ENCODE peak calls at places on chromosomes 16 and 17, in nine cellular contexts. D, S, W, V, J, K, R, X and M are unnamed samples.

GRCh38 chr16:8729779-8730334 is 55.4 kb downstream of the ABAT start:
- DNase-seq in D (no peak), S (no peak), W (no peak), V (peak; percentile 17), J (no peak), K (no peak), R (no peak), X (no peak), M (no peak)

GRCh38 chr17:82351713-82352488 is 7.1 kb upstream of the TEX19 start:
- DNase-seq in D (peak; percentile 99), S (peak; percentile 76), W (peak; percentile 87), V (peak; percentile 82), J (peak; percentile 93), K (peak; percentile 93), R (peak; percentile 86), X (peak; percentile 64), M (peak; percentile 90)

GRCh38 chr16:57911711-57912110 is 59.2 kb downstream of the CNGB1 start:
- DNase-seq in D (no peak), S (no peak), W (no peak), V (no peak), J (no peak), K (no peak), R (no peak), X (no peak), M (no peak)

GRCh38 chr17:3935140-3935542 is 18.9 kb upstream of the P2RX1 start:
- DNase-seq in D (peak; percentile 96), S (peak; percentile 45), W (peak; percentile 71), V (peak; percentile 78), J (peak; percentile 89), K (peak; percentile 78), R (no peak), X (no peak), M (peak; percentile 53)

GRCh38 chr16:3584412-3584811 is 7.2 kb upstream of the NLRC3 start:
- DNase-seq in D (no peak), S (no peak), W (no peak), V (no peak), J (no peak), K (no peak), R (no peak), X (no peak), M (no peak)

GRCh38 chr17:17811381-17812210 is 25.2 kb downstream of the SREBF1 start:
- DNase-seq in D (peak; percentile 91), S (no peak), W (no peak), V (peak; percentile 74), J (no peak), K (no peak), R (no peak), X (no peak), M (no peak)

GRCh38 chr16:57380671-57381462 is 8.6 kb downstream of the CX3CL1 start:
- DNase-seq in D (no peak), S (peak; percentile 3), W (peak; percentile 8), V (no peak), J (no peak), K (peak; percentile 50), R (no peak), X (no peak), M (no peak)

GRCh38 chr17:15377608-15378007 is 36.2 kb upstream of the TEKT3 start:
- DNase-seq in D (peak; percentile 16), S (peak; percentile 73), W (peak; percentile 40), V (no peak), J (no peak), K (peak; percentile 14), R (no peak), X (no peak), M (no peak)

GRCh38 chr17:82943751-82944150 is 103.9 kb upstream of the ZNF750 start:
- DNase-seq in D (no peak), S (no peak), W (no peak), V (no peak), J (peak; percentile 22), K (no peak), R (no peak), X (no peak), M (no peak)

GRCh38 chr17:75872434-75873351 is 5.7 kb downstream of the TRIM47 start:
- DNase-seq in D (peak; percentile 76), S (peak; percentile 73), W (peak; percentile 86), V (peak; percentile 75), J (peak; percentile 93), K (peak; percentile 93), R (peak; percentile 89), X (peak; percentile 59), M (no peak)

GRCh38 chr17:35539659-35540026 is 2.2 kb upstream of the SLFN12L start:
- DNase-seq in D (no peak), S (no peak), W (no peak), V (no peak), J (no peak), K (no peak), R (no peak), X (no peak), M (no peak)
- TF ChIP-seq CTCF in D (no peak), S (peak; percentile 56), W (no peak), V (no peak), J (no peak), K (no peak), R (no peak), X (no peak), M (peak; percentile 51)

GRCh38 chr17:73571524-73572130 is 72.6 kb downstream of the SDK2 start:
- DNase-seq in D (no peak), S (no peak), W (no peak), V (no peak), J (no peak), K (no peak), R (no peak), X (no peak), M (no peak)

GRCh38 chr17:73568934-73569333 is 75.3 kb downstream of the SDK2 start:
- DNase-seq in D (no peak), S (no peak), W (no peak), V (no peak), J (no peak), K (no peak), R (no peak), X (no peak), M (no peak)

GRCh38 chr17:73566905-73567782 is 77.1 kb downstream of the SDK2 start:
- DNase-seq in D (peak; percentile 87), S (no peak), W (no peak), V (no peak), J (no peak), K (no peak), R (no peak), X (no peak), M (no peak)

GRCh38 chr17:73564856-73565255 is 79.4 kb downstream of the SDK2 start:
- DNase-seq in D (no peak), S (no peak), W (no peak), V (no peak), J (no peak), K (no peak), R (no peak), X (no peak), M (no peak)

DNA sequence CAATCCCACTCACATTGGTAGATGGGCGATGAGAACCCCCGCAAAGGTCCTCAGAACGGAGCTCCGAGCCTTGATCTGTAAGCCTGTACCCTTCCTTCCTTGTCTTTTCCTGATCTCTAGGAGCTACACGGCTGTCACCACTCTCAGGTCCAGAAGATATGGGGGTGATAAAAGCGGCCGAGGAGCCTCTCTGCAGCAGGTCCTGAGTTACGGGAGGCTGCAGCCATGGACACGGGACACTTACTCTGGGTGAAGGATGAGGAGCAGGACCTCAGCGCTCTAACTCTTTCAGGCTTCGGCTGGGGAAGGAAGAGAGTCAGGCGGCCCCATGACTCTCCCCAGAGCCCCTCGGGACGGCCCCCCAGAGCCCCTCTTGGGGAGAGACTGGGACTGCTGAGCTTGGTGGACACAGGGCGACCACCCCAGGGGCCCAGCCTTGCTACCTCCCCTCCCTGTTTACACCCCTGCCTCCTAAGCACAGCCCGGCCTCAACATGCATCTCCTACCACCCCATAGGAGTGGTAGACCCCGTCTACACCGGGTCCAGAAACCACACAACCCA is 74.4 kb downstream of the SDK2 start:
- DNase-seq in D (no peak), S (no peak), W (no peak), V (no peak), J (no peak), K (no peak), R (no peak), X (no peak), M (no peak)
- TF ChIP-seq CTCF in D (no peak), S (no peak), W (no peak), V (no peak), J (no peak), K (no peak), R (no peak), X (no peak), M (no peak)

GRCh38 chr16:90028985-90029384 is 9.7 kb upstream of the DBNDD1 start:
- DNase-seq in D (no peak), S (no peak), W (no peak), V (no peak), J (no peak), K (no peak), R (no peak), X (no peak), M (no peak)

GRCh38 chr16:90032664-90033346 is 13.5 kb upstream of the DBNDD1 start:
- DNase-seq in D (no peak), S (peak; percentile 39), W (no peak), V (no peak), J (no peak), K (peak; percentile 51), R (no peak), X (no peak), M (no peak)

GRCh38 chr16:90031931-90032663 is 12.8 kb upstream of the DBNDD1 start:
- DNase-seq in D (no peak), S (peak; percentile 25), W (no peak), V (no peak), J (no peak), K (peak; percentile 55), R (no peak), X (no peak), M (no peak)

GRCh38 chr16:90034504-90034903 is 15.2 kb upstream of the DBNDD1 start:
- DNase-seq in D (no peak), S (no peak), W (no peak), V (no peak), J (no peak), K (no peak), R (no peak), X (no peak), M (no peak)

GRCh38 chr16:90031186-90031930 is 12.1 kb upstream of the DBNDD1 start:
- DNase-seq in D (no peak), S (no peak), W (no peak), V (no peak), J (no peak), K (no peak), R (no peak), X (no peak), M (no peak)
- TF ChIP-seq CTCF in D (no peak), S (no peak), W (no peak), V (no peak), J (no peak), K (no peak), R (no peak), X (no peak), M (no peak)

DNA sequence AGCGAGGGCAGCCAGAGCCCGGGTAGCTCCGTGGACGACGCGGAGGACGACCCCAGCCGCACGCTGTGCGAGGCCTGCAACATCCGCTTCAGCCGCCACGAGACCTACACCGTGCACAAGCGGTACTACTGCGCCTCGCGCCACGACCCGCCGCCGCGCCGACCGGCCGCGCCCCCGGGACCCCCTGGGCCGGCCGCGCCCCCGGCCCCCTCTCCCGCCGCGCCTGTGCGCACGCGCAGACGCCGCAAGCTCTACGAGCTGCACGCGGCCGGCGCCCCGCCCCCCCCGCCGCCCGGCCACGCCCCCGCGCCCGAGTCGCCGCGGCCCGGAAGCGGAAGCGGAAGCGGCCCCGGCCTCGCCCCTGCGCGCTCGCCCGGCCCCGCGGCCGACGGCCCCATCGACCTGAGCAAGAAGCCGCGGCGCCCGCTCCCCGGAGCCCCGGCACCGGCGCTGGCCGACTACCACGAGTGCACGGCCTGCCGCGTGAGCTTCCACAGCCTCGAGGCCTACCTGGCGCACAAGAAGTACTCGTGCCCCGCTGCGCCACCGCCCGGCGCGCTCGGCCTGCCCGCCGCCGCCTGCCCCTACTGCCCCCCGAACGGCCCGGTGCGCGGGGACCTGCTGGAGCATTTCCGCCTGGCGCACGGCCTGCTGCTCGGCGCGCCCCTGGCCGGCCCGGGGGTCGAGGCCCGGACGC is 36.1 kb upstream of the ZC3H18 start:
- DNase-seq in D (peak; percentile 92), S (peak; percentile 15), W (peak; percentile 29), V (peak; percentile 74), J (peak; percentile 93), K (peak; percentile 58), R (peak; percentile 68), X (peak; percentile 28), M (peak; percentile 81)
- TF ChIP-seq CTCF in D (no peak), S (no peak), W (no peak), V (no peak), J (no peak), K (no peak), R (no peak), X (no peak), M (no peak)